ENCODE peak calls at places on chromosomes 6 and 20, in ten cellular contexts. O is GM13976; C is T-cell; D is foreskin keratinocyte; E is cardiac fibroblast; V is T-helper 2 cell; P is activated T-cell treated with anti-CD3 and anti-CD28 coated beads, Interleukin-2, amount 50 U/mL, for 48 hours; I is heart right ventricle; S is NCI-H1105; R is mucosa of gallbladder. H is an unnamed sample.
A peak's percentile ranks its signal among the peaks of the same experiment; 100 is the strongest.

GRCh38 chr6:133169901-133170300 is 71.3 kb upstream of the EYA4 start:
- DNase-seq in O (no peak), C (no peak), D (no peak), E (no peak), V (no peak), P (no peak), I (no peak), S (no peak), R (no peak), H (no peak)

GRCh38 chr6:3413612-3414011 is 43.2 kb downstream of the SLC22A23 start:
- DNase-seq in O (no peak), C (no peak), D (no peak), E (no peak), V (no peak), P (no peak), I (no peak), S (no peak), R (no peak), H (no peak)

GRCh38 chr6:52249078-52249477 is 4.8 kb upstream of the IL17F start:
- DNase-seq in O (no peak), C (no peak), D (no peak), E (no peak), V (no peak), P (no peak), I (no peak), S (no peak), R (no peak), H (no peak)

GRCh38 chr6:27295301-27296079 is 16.6 kb downstream of the POM121L2 start:
- DNase-seq in O (no peak), C (no peak), D (peak; percentile 91), E (peak; percentile 94), V (no peak), P (no peak), I (no peak), S (peak; percentile 84), R (no peak), H (peak; percentile 82)

GRCh38 chr6:2738373-2738979 is 12.2 kb downstream of the MYLK4 start:
- DNase-seq in O (peak; percentile 64), C (peak; percentile 24), D (peak; percentile 31), E (peak; percentile 72), V (peak; percentile 60), P (peak; percentile 46), I (no peak), S (peak; percentile 38), R (peak; percentile 54), H (peak; percentile 37)

GRCh38 chr6:41073203-41073967 is 611 bp downstream of the NFYA start:
- DNase-seq in O (peak; percentile 76), C (peak; percentile 65), D (peak; percentile 58), E (peak; percentile 79), V (peak; percentile 92), P (peak; percentile 85), I (peak; percentile 87), S (peak; percentile 80), R (peak; percentile 84), H (peak; percentile 71)

GRCh38 chr6:17894905-17895304 is 92.5 kb downstream of the KIF13A start:
- DNase-seq in O (no peak), C (no peak), D (no peak), E (no peak), V (no peak), P (no peak), I (no peak), S (no peak), R (no peak), H (no peak)

GRCh38 chr6:169487579-169488205 is 214.1 kb downstream of the WDR27 start:
- DNase-seq in O (no peak), C (no peak), D (no peak), E (peak; percentile 25), V (no peak), P (no peak), I (no peak), S (no peak), R (no peak), H (no peak)

GRCh38 chr20:62837790-62838458 is 21.1 kb downstream of the COL9A3 start:
- DNase-seq in O (peak; percentile 66), C (no peak), D (no peak), E (no peak), V (no peak), P (no peak), I (peak; percentile 17), S (peak; percentile 54), R (no peak), H (no peak)

GRCh38 chr20:63186528-63187316 is 29.2 kb downstream of the YTHDF1 start:
- DNase-seq in O (no peak), C (no peak), D (peak; percentile 28), E (peak; percentile 42), V (no peak), P (no peak), I (no peak), S (no peak), R (no peak), H (peak; percentile 57)

GRCh38 chr6:158468666-158469065 is 91.2 kb upstream of the TMEM181 start:
- DNase-seq in O (no peak), C (no peak), D (no peak), E (peak; percentile 21), V (no peak), P (no peak), I (no peak), S (peak; percentile 45), R (no peak), H (no peak)

GRCh38 chr6:24313477-24314141 is 44.2 kb downstream of the DCDC2 start:
- DNase-seq in O (no peak), C (no peak), D (peak; percentile 76), E (peak; percentile 75), V (no peak), P (no peak), I (no peak), S (no peak), R (peak; percentile 37), H (peak; percentile 46)

GRCh38 chr6:43608783-43609182 is 20.3 kb downstream of the GTPBP2 start:
- DNase-seq in O (no peak), C (no peak), D (no peak), E (no peak), V (no peak), P (no peak), I (no peak), S (no peak), R (no peak), H (no peak)

GRCh38 chr20:60372822-60373221 is 414.6 kb downstream of the CDH26 start:
- DNase-seq in O (no peak), C (no peak), D (no peak), E (no peak), V (peak; percentile 57), P (no peak), I (no peak), S (no peak), R (no peak), H (no peak)

GRCh38 chr6:30259140-30260035 is 46.2 kb upstream of the TRIM26 start:
- DNase-seq in O (peak; percentile 90), C (peak; percentile 45), D (peak; percentile 71), E (peak; percentile 84), V (peak; percentile 77), P (peak; percentile 79), I (peak; percentile 56), S (peak; percentile 54), R (peak; percentile 80), H (peak; percentile 88)

GRCh38 chr6:147040521-147040920 is 163.7 kb upstream of the STXBP5 start:
- DNase-seq in O (no peak), C (no peak), D (no peak), E (no peak), V (no peak), P (no peak), I (no peak), S (no peak), R (no peak), H (no peak)

GRCh38 chr6:40160826-40161225 is 226.6 kb upstream of the MOCS1 start:
- DNase-seq in O (no peak), C (no peak), D (no peak), E (no peak), V (no peak), P (no peak), I (no peak), S (peak; percentile 72), R (no peak), H (peak; percentile 3)

GRCh38 chr6:21005816-21006553 is 471.7 kb downstream of the CDKAL1 start:
- DNase-seq in O (no peak), C (no peak), D (peak; percentile 84), E (peak; percentile 93), V (no peak), P (no peak), I (no peak), S (no peak), R (no peak), H (peak; percentile 86)

GRCh38 chr6:92777146-92777740 is 642.1 kb downstream of the EPHA7 start:
- DNase-seq in O (peak; percentile 3), C (no peak), D (peak; percentile 25), E (peak; percentile 3), V (no peak), P (no peak), I (no peak), S (peak; percentile 41), R (no peak), H (peak; percentile 1)

GRCh38 chr20:41392871-41393704 is 26.5 kb upstream of the EMILIN3 start:
- DNase-seq in O (no peak), C (no peak), D (peak; percentile 54), E (no peak), V (no peak), P (no peak), I (peak; percentile 74), S (no peak), R (peak; percentile 27), H (no peak)

GRCh38 chr6:110874880-110875547 is 429 bp downstream of the AMD1 start:
- DNase-seq in O (peak; percentile 38), C (peak; percentile 34), D (no peak), E (peak; percentile 23), V (no peak), P (peak; percentile 67), I (peak; percentile 47), S (peak; percentile 54), R (peak; percentile 34), H (peak; percentile 51)